ENCODE peak calls at places on chromosomes 7 and 10, in five cellular contexts. U is SK-N-SH, Q is HEK293T, O is K562, F is GM12878. V is an unnamed sample.

GRCh38 chr7:79050592-79050991 is 402.9 kb downstream of the MAGI2 start:
- DNase-seq in U (no peak), Q (no peak), O (no peak), F (no peak), V (no peak)

GRCh38 chr10:28853195-28853594 is 175.9 kb downstream of the BAMBI start:
- DNase-seq in U (no peak), Q (no peak), O (no peak), F (no peak), V (no peak)

GRCh38 chr7:30655096-30655970 is 26.9 kb downstream of the CRHR2 start:
- DNase-seq in U (no peak), Q (no peak), O (no peak), F (no peak), V (no peak)

GRCh38 chr10:12214763-12215218 is 18.8 kb downstream of the CDC123 start:
- DNase-seq in U (peak; percentile 47), Q (peak; percentile 20), O (peak; percentile 72), F (no peak), V (peak; percentile 39)

GRCh38 chr10:75121322-75121721 is 9.9 kb downstream of the SAMD8 start:
- DNase-seq in U (no peak), Q (no peak), O (no peak), F (no peak), V (no peak)

GRCh38 chr7:18694484-18694883 is 198.9 kb downstream of the HDAC9 start:
- DNase-seq in U (no peak), Q (no peak), O (no peak), F (no peak), V (no peak)

GRCh38 chr7:6290345-6290744 is 17.9 kb upstream of the CYTH3 start:
- DNase-seq in U (no peak), Q (no peak), O (peak; percentile 40), F (no peak), V (no peak)

GRCh38 chr10:5932345-5932744 is 42.3 kb downstream of the FBH1 start:
- DNase-seq in U (no peak), Q (no peak), O (no peak), F (no peak), V (no peak)

GRCh38 chr7:151392426-151392825 is 17.4 kb downstream of the WDR86 start:
- DNase-seq in U (no peak), Q (no peak), O (no peak), F (no peak), V (no peak)

GRCh38 chr10:51092402-51092801 is 18.1 kb downstream of the PRKG1 start:
- DNase-seq in U (no peak), Q (no peak), O (no peak), F (no peak), V (no peak)

GRCh38 chr10:69874464-69874863 is 72.8 kb downstream of the COL13A1 start:
- DNase-seq in U (no peak), Q (no peak), O (no peak), F (no peak), V (no peak)

GRCh38 chr7:47379629-47380324 is 202.1 kb downstream of the TNS3 start:
- DNase-seq in U (peak; percentile 52), Q (no peak), O (no peak), F (no peak), V (no peak)

GRCh38 chr10:88312855-88313254 is 270.3 kb downstream of the RNLS start:
- DNase-seq in U (no peak), Q (no peak), O (no peak), F (no peak), V (no peak)

GRCh38 chr10:25113231-25114035 is 61.4 kb upstream of the GPR158 start:
- DNase-seq in U (peak; percentile 61), Q (peak; percentile 73), O (peak; percentile 85), F (no peak), V (peak; percentile 57)

GRCh38 chr10:101566333-101567164 is 21.5 kb downstream of the POLL start:
- DNase-seq in U (peak; percentile 84), Q (peak; percentile 64), O (peak; percentile 72), F (no peak), V (no peak)

GRCh38 chr10:4186849-4187248 is 401.8 kb upstream of the KLF6 start:
- DNase-seq in U (no peak), Q (no peak), O (no peak), F (no peak), V (no peak)

GRCh38 chr7:13912740-13913320 is 76.6 kb downstream of the ETV1 start:
- DNase-seq in U (peak; percentile 27), Q (no peak), O (no peak), F (no peak), V (no peak)

GRCh38 chr7:48710995-48711394 is 213.4 kb upstream of the CDC14C start:
- DNase-seq in U (no peak), Q (no peak), O (no peak), F (no peak), V (no peak)

GRCh38 chr10:120634629-120635028 is 177.6 kb downstream of the PLPP4 start:
- DNase-seq in U (no peak), Q (peak; percentile 44), O (peak; percentile 20), F (no peak), V (no peak)

GRCh38 chr10:120632936-120633335 is 175.9 kb downstream of the PLPP4 start:
- DNase-seq in U (no peak), Q (no peak), O (no peak), F (no peak), V (no peak)

GRCh38 chr10:120632047-120632446 is 175.0 kb downstream of the PLPP4 start:
- DNase-seq in U (no peak), Q (no peak), O (no peak), F (no peak), V (no peak)

DNA sequence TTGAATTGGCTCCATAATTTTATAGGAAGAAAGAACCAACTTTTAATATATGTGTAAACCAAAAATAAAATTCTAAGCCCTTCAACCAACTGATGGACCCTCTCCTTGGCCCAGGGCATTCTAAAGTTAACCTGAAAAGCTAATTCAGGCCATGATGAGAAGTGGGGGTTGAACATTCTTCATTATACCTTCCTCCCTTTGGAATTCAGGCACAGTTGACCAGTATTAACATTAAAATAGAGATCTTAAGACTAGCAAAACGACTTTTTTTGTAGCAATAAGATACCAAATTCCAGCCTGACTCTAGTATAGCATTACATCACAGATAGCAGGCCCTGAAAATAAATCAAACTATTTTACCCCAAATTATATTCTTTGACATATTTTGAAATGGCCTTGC is 173.2 kb downstream of the PLPP4 start:
- DNase-seq in U (no peak), Q (no peak), O (no peak), F (no peak), V (no peak)
- TF ChIP-seq FOXM1 in U (no peak), Q (no peak), O (no peak), F (no peak), V (no peak)

GRCh38 chr10:130656187-130656575 is 520.0 kb downstream of the GLRX3 start:
- DNase-seq in U (no peak), Q (no peak), O (no peak), F (no peak), V (no peak)

GRCh38 chr10:130654726-130655125 is 518.5 kb downstream of the GLRX3 start:
- DNase-seq in U (no peak), Q (no peak), O (no peak), F (no peak), V (no peak)

GRCh38 chr10:130655313-130656186 is 519.4 kb downstream of the GLRX3 start:
- DNase-seq in U (no peak), Q (no peak), O (no peak), F (no peak), V (no peak)

GRCh38 chr10:130652964-130653578 is 516.9 kb downstream of the GLRX3 start:
- DNase-seq in U (no peak), Q (no peak), O (no peak), F (no peak), V (no peak)

DNA sequence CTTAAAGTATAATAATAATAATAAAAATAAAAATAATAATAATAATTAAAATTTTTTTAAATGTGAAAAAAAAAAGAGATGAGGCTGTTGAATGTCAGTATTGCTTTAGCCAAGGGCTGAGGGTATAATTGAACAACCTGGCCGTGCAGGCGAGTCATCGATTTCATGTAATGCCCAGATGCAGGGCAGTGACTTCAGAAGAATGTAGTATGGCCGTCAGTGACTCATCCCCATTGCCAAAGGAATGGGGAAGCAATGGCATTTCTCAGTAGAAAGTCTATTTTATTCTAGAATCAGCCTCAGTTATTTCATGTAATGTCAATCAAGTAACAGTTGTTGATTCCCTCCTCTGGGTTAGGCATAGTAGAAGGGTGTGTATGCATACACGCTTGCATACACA is 516.4 kb downstream of the GLRX3 start:
- DNase-seq in U (no peak), Q (no peak), O (no peak), F (no peak), V (no peak)
- TF ChIP-seq FOXM1 in U (no peak), Q (no peak), O (no peak), F (no peak), V (no peak)

GRCh38 chr7:2488681-2489080 is 12.5 kb upstream of the GRIFIN start:
- DNase-seq in U (no peak), Q (no peak), O (no peak), F (no peak), V (no peak)

GRCh38 chr7:2490306-2490705 is 14.1 kb upstream of the GRIFIN start:
- DNase-seq in U (no peak), Q (no peak), O (no peak), F (no peak), V (no peak)

GRCh38 chr7:2484868-2485267 is 8.7 kb upstream of the GRIFIN start:
- DNase-seq in U (no peak), Q (no peak), O (no peak), F (no peak), V (no peak)

GRCh38 chr7:2488272-2488645 is 12.1 kb upstream of the GRIFIN start:
- DNase-seq in U (no peak), Q (no peak), O (no peak), F (no peak), V (no peak)

GRCh38 chr7:2487586-2488271 is 11.5 kb upstream of the GRIFIN start:
- DNase-seq in U (no peak), Q (no peak), O (no peak), F (no peak), V (no peak)
- TF ChIP-seq FOXM1 in U (no peak), Q (no peak), O (no peak), F (no peak), V (no peak)

DNA sequence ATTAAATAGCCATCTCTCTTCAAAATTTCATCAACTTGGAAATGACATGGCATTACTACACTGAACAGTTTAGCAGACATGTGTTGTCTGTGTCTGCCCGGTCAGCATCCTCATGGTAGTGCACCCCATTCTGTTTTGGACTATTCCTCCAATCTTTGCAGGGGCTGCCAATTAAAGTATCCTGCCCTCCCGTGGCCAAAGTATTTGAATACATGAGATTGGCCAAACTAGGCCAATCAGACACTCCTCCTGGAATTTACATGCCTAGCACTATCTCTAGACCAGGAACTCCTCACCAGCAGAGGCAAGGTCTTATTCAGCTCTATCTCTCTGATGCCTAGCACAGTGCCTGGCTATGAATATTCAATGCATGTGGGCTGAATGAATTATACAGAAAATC is 4.4 kb downstream of the SHTN1 start:
- DNase-seq in U (no peak), Q (no peak), O (no peak), F (no peak), V (no peak)
- TF ChIP-seq FOXM1 in U (no peak), Q (no peak), O (no peak), F (no peak), V (no peak)